ENCODE peak calls at places on chromosomes 16 and 17, in six cellular contexts. One of them, this sample, is unnamed.

GRCh38 chr17:42155614-42156045 is 841 bp upstream of the RAB5C start:
- DNase-seq in tibial artery: no peak
- DNase-seq in PC-3: no peak
- DNase-seq in sigmoid colon: no peak
- DNase-seq in SK-N-SH: no peak
- DNase-seq in H9: peak
- DNase-seq in this sample: no peak

GRCh38 chr16:89170346-89171215 is 967 bp upstream of the CDH15 start:
- DNase-seq in tibial artery: no peak
- DNase-seq in PC-3: peak
- DNase-seq in sigmoid colon: no peak
- DNase-seq in SK-N-SH: no peak
- DNase-seq in H9: peak
- DNase-seq in this sample: no peak

GRCh38 chr17:68435876-68436842 is 21.1 kb downstream of the WIPI1 start:
- DNase-seq in tibial artery: peak
- DNase-seq in PC-3: peak
- DNase-seq in sigmoid colon: peak
- DNase-seq in SK-N-SH: peak
- DNase-seq in H9: peak
- DNase-seq in this sample: peak

GRCh38 chr16:55552621-55553020 is 13.9 kb upstream of the CAPNS2 start:
- DNase-seq in tibial artery: no peak
- DNase-seq in PC-3: peak
- DNase-seq in sigmoid colon: no peak
- DNase-seq in SK-N-SH: no peak
- DNase-seq in H9: no peak
- DNase-seq in this sample: no peak

GRCh38 chr17:16882243-16882925 is 89.5 kb downstream of the TNFRSF13B start:
- DNase-seq in tibial artery: no peak
- DNase-seq in PC-3: no peak
- DNase-seq in sigmoid colon: no peak
- DNase-seq in SK-N-SH: no peak
- DNase-seq in H9: peak
- DNase-seq in this sample: no peak

GRCh38 chr16:54326266-54326662 is 39.7 kb upstream of the IRX3 start:
- DNase-seq in tibial artery: peak
- DNase-seq in PC-3: no peak
- DNase-seq in sigmoid colon: peak
- DNase-seq in SK-N-SH: no peak
- DNase-seq in H9: no peak
- DNase-seq in this sample: no peak

GRCh38 chr16:20387978-20388377 is 16.6 kb downstream of the PDILT start:
- DNase-seq in tibial artery: no peak
- DNase-seq in PC-3: no peak
- DNase-seq in sigmoid colon: no peak
- DNase-seq in SK-N-SH: no peak
- DNase-seq in H9: no peak
- DNase-seq in this sample: no peak

GRCh38 chr17:76524598-76525512 is 12.7 kb downstream of the CYGB start:
- DNase-seq in tibial artery: no peak
- DNase-seq in PC-3: peak
- DNase-seq in sigmoid colon: no peak
- DNase-seq in SK-N-SH: no peak
- DNase-seq in H9: no peak
- DNase-seq in this sample: peak

GRCh38 chr16:57544129-57544653 is 1.7 kb downstream of the ADGRG5 start:
- DNase-seq in tibial artery: no peak
- DNase-seq in PC-3: no peak
- DNase-seq in sigmoid colon: no peak
- DNase-seq in SK-N-SH: no peak
- DNase-seq in H9: peak
- DNase-seq in this sample: no peak

GRCh38 chr17:50634123-50634914 is at the start of gene ABCC3:
- DNase-seq in tibial artery: peak
- DNase-seq in PC-3: peak
- DNase-seq in sigmoid colon: no peak
- DNase-seq in SK-N-SH: peak
- DNase-seq in H9: no peak
- DNase-seq in this sample: peak

GRCh38 chr17:61419496-61420046 is 19.9 kb downstream of the TBX2 start:
- DNase-seq in tibial artery: no peak
- DNase-seq in PC-3: no peak
- DNase-seq in sigmoid colon: no peak
- DNase-seq in SK-N-SH: no peak
- DNase-seq in H9: no peak
- DNase-seq in this sample: no peak

GRCh38 chr17:80427366-80428282 is 12.7 kb downstream of the ENDOV start:
- DNase-seq in tibial artery: no peak
- DNase-seq in PC-3: no peak
- DNase-seq in sigmoid colon: no peak
- DNase-seq in SK-N-SH: peak
- DNase-seq in H9: peak
- DNase-seq in this sample: peak

GRCh38 chr17:45132569-45133463 is 501 bp upstream of the PLCD3 start:
- DNase-seq in tibial artery: peak
- DNase-seq in PC-3: peak
- DNase-seq in sigmoid colon: peak
- DNase-seq in SK-N-SH: peak
- DNase-seq in H9: peak
- DNase-seq in this sample: peak

GRCh38 chr17:33521784-33522183 is 228.7 kb upstream of the ASIC2 start:
- DNase-seq in tibial artery: no peak
- DNase-seq in PC-3: peak
- DNase-seq in sigmoid colon: no peak
- DNase-seq in SK-N-SH: peak
- DNase-seq in H9: peak
- DNase-seq in this sample: no peak

DNA sequence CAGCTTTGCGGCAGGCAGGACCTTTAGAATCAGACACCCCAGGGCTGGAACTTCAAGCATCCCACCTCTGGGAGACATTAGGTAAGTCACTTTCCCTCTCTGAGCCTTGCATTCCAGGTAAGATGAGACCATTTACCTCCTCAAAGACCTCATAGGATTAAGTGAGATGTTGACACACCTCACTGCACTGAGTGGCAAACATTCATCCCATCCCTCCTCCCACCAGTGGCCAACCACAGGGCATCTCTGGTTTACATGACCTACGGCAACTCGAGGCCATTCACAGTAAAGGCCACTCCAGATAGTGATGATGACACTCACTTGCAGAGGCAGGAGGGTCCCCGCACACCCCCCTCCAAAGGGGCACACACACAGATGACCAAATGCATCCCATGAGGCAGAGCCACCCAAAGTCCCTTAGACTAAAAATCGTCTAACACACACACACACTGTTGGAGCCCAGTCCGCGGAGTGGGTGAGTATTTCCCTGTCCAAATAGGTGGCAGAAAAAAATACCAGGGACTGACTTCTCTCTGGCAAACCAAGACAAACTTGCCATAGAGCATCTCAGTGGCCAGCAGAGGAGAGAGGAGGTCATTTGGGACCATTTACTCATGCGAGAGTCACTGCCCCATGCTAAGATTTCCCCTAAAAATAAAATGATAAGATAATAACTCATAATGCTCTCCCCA is 454.9 kb downstream of the SOX9 start:
- DNase-seq in tibial artery: no peak
- DNase-seq in PC-3: no peak
- DNase-seq in sigmoid colon: no peak
- DNase-seq in SK-N-SH: no peak
- DNase-seq in H9: no peak
- DNase-seq in this sample: no peak
- H3K27ac ChIP-seq in tibial artery: no peak
- H3K27ac ChIP-seq in PC-3: no peak
- H3K27ac ChIP-seq in sigmoid colon: no peak
- H3K27ac ChIP-seq in SK-N-SH: no peak
- H3K27ac ChIP-seq in H9: no peak
- H3K27ac ChIP-seq in this sample: no peak

GRCh38 chr16:2673066-2673999 is 9.0 kb upstream of the KCTD5 start:
- DNase-seq in tibial artery: peak
- DNase-seq in PC-3: peak
- DNase-seq in sigmoid colon: peak
- DNase-seq in SK-N-SH: peak
- DNase-seq in H9: peak
- DNase-seq in this sample: peak
- H3K27ac ChIP-seq in tibial artery: peak
- H3K27ac ChIP-seq in PC-3: peak
- H3K27ac ChIP-seq in sigmoid colon: peak
- H3K27ac ChIP-seq in SK-N-SH: peak
- H3K27ac ChIP-seq in H9: no peak
- H3K27ac ChIP-seq in this sample: no peak

GRCh38 chr17:6753565-6753964 is 2.3 kb upstream of the XAF1 start:
- DNase-seq in tibial artery: no peak
- DNase-seq in PC-3: no peak
- DNase-seq in sigmoid colon: no peak
- DNase-seq in SK-N-SH: no peak
- DNase-seq in H9: no peak
- DNase-seq in this sample: no peak

GRCh38 chr17:6755281-6755680 is 565 bp upstream of the XAF1 start:
- DNase-seq in tibial artery: peak
- DNase-seq in PC-3: no peak
- DNase-seq in sigmoid colon: peak
- DNase-seq in SK-N-SH: peak
- DNase-seq in H9: no peak
- DNase-seq in this sample: peak

GRCh38 chr17:6757747-6758146 is 1.9 kb downstream of the XAF1 start:
- DNase-seq in tibial artery: no peak
- DNase-seq in PC-3: no peak
- DNase-seq in sigmoid colon: no peak
- DNase-seq in SK-N-SH: no peak
- DNase-seq in H9: no peak
- DNase-seq in this sample: no peak

GRCh38 chr17:6755731-6756184 is at the start of gene XAF1:
- DNase-seq in tibial artery: peak
- DNase-seq in PC-3: no peak
- DNase-seq in sigmoid colon: peak
- DNase-seq in SK-N-SH: no peak
- DNase-seq in H9: no peak
- DNase-seq in this sample: peak

DNA sequence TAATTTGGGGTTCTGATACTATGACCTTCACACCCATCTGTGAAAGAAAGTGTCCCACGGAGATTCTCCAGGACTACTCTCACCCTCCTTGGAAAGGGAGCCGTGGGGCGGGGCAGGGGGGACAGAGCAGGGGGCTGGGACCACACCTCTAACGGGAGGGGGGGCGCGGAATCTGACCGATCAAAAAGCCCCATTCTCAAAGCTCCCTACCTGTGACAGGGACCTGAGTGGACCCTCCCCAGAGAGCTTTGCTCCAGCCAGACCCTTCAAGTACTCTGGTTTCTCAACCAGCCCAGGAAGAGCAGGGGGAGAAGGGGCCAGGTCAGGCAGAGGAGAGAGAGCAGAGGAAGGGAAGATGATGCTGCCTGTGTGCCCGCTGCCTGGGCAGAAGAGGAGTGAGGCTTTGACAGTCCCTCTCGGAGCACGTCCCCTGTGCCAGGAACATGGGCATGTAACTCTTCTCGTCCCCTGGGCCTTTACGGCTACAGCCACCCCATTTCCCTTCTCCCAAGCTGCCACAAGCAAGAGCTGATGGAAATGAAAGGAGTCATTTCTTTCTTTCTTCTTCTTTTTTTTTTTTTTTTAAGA is 673 bp downstream of the XAF1 start:
- DNase-seq in tibial artery: no peak
- DNase-seq in PC-3: no peak
- DNase-seq in sigmoid colon: no peak
- DNase-seq in SK-N-SH: no peak
- DNase-seq in H9: no peak
- DNase-seq in this sample: peak
- H3K27ac ChIP-seq in tibial artery: peak
- H3K27ac ChIP-seq in PC-3: no peak
- H3K27ac ChIP-seq in sigmoid colon: peak
- H3K27ac ChIP-seq in SK-N-SH: no peak
- H3K27ac ChIP-seq in H9: no peak
- H3K27ac ChIP-seq in this sample: peak

GRCh38 chr16:67429799-67430503 is 970 bp upstream of the HSD11B2 start:
- DNase-seq in tibial artery: no peak
- DNase-seq in PC-3: no peak
- DNase-seq in sigmoid colon: no peak
- DNase-seq in SK-N-SH: no peak
- DNase-seq in H9: no peak
- DNase-seq in this sample: no peak
- H3K27ac ChIP-seq in tibial artery: no peak
- H3K27ac ChIP-seq in PC-3: no peak
- H3K27ac ChIP-seq in sigmoid colon: no peak
- H3K27ac ChIP-seq in SK-N-SH: no peak
- H3K27ac ChIP-seq in H9: no peak
- H3K27ac ChIP-seq in this sample: peak

GRCh38 chr16:86568677-86569623 is 2.3 kb downstream of the FOXC2 start:
- DNase-seq in tibial artery: no peak
- DNase-seq in PC-3: no peak
- DNase-seq in sigmoid colon: no peak
- DNase-seq in SK-N-SH: no peak
- DNase-seq in H9: peak
- DNase-seq in this sample: no peak
- H3K27ac ChIP-seq in tibial artery: peak
- H3K27ac ChIP-seq in PC-3: no peak
- H3K27ac ChIP-seq in sigmoid colon: peak
- H3K27ac ChIP-seq in SK-N-SH: peak
- H3K27ac ChIP-seq in H9: no peak
- H3K27ac ChIP-seq in this sample: peak